ENCODE peak calls at places on chromosomes 11 and 22, in nine cellular contexts. One of them, this sample, is unnamed.

GRCh38 chr22:33476716-33477115 is 418.5 kb upstream of the SYN3 start:
- DNase-seq in GM12878: no peak
- DNase-seq in ovary: no peak
- DNase-seq in endothelial cell of umbilical vein: no peak
- DNase-seq in NB4: peak
- DNase-seq in lower leg skin: no peak
- DNase-seq in suprapubic skin: no peak
- DNase-seq in esophagus muscularis mucosa: no peak
- DNase-seq in heart left ventricle: no peak
- DNase-seq in this sample: no peak

GRCh38 chr11:31412946-31413345 is 43.3 kb downstream of the DNAJC24 start:
- DNase-seq in GM12878: no peak
- DNase-seq in ovary: no peak
- DNase-seq in endothelial cell of umbilical vein: no peak
- DNase-seq in NB4: no peak
- DNase-seq in lower leg skin: no peak
- DNase-seq in suprapubic skin: no peak
- DNase-seq in esophagus muscularis mucosa: no peak
- DNase-seq in heart left ventricle: no peak
- DNase-seq in this sample: no peak

GRCh38 chr22:27684856-27685255 is 116.7 kb downstream of the MN1 start:
- DNase-seq in GM12878: no peak
- DNase-seq in ovary: no peak
- DNase-seq in endothelial cell of umbilical vein: no peak
- DNase-seq in NB4: no peak
- DNase-seq in lower leg skin: no peak
- DNase-seq in suprapubic skin: no peak
- DNase-seq in esophagus muscularis mucosa: no peak
- DNase-seq in heart left ventricle: no peak
- DNase-seq in this sample: no peak

GRCh38 chr11:36478700-36479329 is 31.3 kb downstream of the TRAF6 start:
- DNase-seq in GM12878: no peak
- DNase-seq in ovary: peak
- DNase-seq in endothelial cell of umbilical vein: peak
- DNase-seq in NB4: peak
- DNase-seq in lower leg skin: no peak
- DNase-seq in suprapubic skin: no peak
- DNase-seq in esophagus muscularis mucosa: no peak
- DNase-seq in heart left ventricle: no peak
- DNase-seq in this sample: no peak

GRCh38 chr11:46895821-46896220 is 22.5 kb downstream of the LRP4 start:
- DNase-seq in GM12878: no peak
- DNase-seq in ovary: no peak
- DNase-seq in endothelial cell of umbilical vein: no peak
- DNase-seq in NB4: no peak
- DNase-seq in lower leg skin: no peak
- DNase-seq in suprapubic skin: no peak
- DNase-seq in esophagus muscularis mucosa: no peak
- DNase-seq in heart left ventricle: peak
- DNase-seq in this sample: no peak

GRCh38 chr11:71080239-71081097 is 171.9 kb downstream of the SHANK2 start:
- DNase-seq in GM12878: peak
- DNase-seq in ovary: no peak
- DNase-seq in endothelial cell of umbilical vein: no peak
- DNase-seq in NB4: peak
- DNase-seq in lower leg skin: peak
- DNase-seq in suprapubic skin: peak
- DNase-seq in esophagus muscularis mucosa: no peak
- DNase-seq in heart left ventricle: no peak
- DNase-seq in this sample: no peak

GRCh38 chr22:38038426-38038825 is 18.8 kb upstream of the PICK1 start:
- DNase-seq in GM12878: no peak
- DNase-seq in ovary: no peak
- DNase-seq in endothelial cell of umbilical vein: no peak
- DNase-seq in NB4: no peak
- DNase-seq in lower leg skin: no peak
- DNase-seq in suprapubic skin: no peak
- DNase-seq in esophagus muscularis mucosa: no peak
- DNase-seq in heart left ventricle: peak
- DNase-seq in this sample: no peak

GRCh38 chr22:22878801-22879674 is 8.6 kb upstream of the IGLL5 start:
- DNase-seq in GM12878: no peak
- DNase-seq in ovary: no peak
- DNase-seq in endothelial cell of umbilical vein: no peak
- DNase-seq in NB4: no peak
- DNase-seq in lower leg skin: no peak
- DNase-seq in suprapubic skin: no peak
- DNase-seq in esophagus muscularis mucosa: no peak
- DNase-seq in heart left ventricle: no peak
- DNase-seq in this sample: peak

GRCh38 chr22:45718391-45718790 is 46.8 kb downstream of the ATXN10 start:
- DNase-seq in GM12878: no peak
- DNase-seq in ovary: no peak
- DNase-seq in endothelial cell of umbilical vein: no peak
- DNase-seq in NB4: no peak
- DNase-seq in lower leg skin: no peak
- DNase-seq in suprapubic skin: no peak
- DNase-seq in esophagus muscularis mucosa: no peak
- DNase-seq in heart left ventricle: no peak
- DNase-seq in this sample: no peak

DNA sequence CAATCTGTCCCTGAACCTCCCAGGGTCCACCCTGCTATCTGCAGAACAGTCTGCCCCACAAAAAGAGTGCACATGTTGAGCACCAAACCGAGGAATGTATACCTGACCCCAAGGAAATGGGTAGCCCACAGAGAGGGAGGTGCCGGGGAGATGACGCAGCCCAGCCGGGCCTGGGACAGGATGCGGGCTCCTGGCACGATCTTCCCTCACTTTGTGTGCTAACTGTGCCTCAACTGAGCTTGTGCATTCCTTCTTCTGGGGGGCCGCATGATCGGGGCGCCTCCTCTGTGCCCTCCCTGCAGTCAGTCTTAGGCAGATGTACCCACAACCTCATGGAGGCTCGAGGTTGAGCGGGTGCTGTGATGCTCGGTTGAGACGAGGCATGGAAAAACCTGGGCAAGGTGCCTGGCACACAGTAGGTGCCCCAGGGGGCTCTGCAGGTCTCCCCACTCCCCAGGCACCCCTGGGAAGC is 2.4 kb downstream of the GAS2L1 start:
- DNase-seq in GM12878: no peak
- DNase-seq in ovary: no peak
- DNase-seq in endothelial cell of umbilical vein: peak
- DNase-seq in NB4: peak
- DNase-seq in lower leg skin: no peak
- DNase-seq in suprapubic skin: no peak
- DNase-seq in esophagus muscularis mucosa: no peak
- DNase-seq in heart left ventricle: peak
- DNase-seq in this sample: no peak
- TF ChIP-seq POLR2A in GM12878: no peak
- TF ChIP-seq POLR2A in ovary: no peak
- TF ChIP-seq POLR2A in endothelial cell of umbilical vein: peak
- TF ChIP-seq POLR2A in NB4: no peak
- TF ChIP-seq POLR2A in lower leg skin: no peak
- TF ChIP-seq POLR2A in suprapubic skin: no peak
- TF ChIP-seq POLR2A in esophagus muscularis mucosa: no peak
- TF ChIP-seq POLR2A in heart left ventricle: no peak
- TF ChIP-seq POLR2A in this sample: no peak

DNA sequence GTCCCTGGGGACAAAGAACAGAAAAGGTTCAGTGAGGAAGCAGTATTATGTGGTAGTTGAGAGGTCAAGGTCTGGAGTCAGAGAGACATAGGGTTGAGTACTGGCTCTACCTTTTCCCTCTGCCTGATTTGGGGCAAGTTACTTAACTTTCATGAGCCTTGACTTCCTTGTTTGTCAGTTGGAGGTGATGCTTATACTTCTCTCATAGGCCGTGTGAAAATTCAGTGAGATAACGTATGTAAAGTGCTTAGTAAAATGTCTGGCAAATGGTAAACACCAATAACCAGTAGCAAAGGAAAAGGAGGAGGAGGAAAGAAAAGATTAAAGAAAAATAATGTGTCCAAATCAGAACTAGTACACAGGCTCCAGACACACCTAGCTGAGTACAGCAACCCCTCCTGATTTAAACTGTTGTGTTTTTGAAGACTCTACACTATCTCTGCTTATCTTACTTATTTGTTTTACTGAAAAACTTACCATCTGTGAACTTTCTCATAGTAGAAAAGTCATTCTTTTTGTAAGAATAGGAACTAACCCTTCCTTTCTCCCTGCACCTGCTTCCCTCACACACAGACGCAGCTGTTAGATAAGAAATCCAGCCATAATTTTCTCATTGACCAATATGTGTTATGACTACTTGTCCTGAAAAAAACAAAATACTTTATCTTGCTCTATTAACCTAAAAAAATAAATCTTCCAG is 126.9 kb downstream of the CD44 start:
- DNase-seq in GM12878: no peak
- DNase-seq in ovary: no peak
- DNase-seq in endothelial cell of umbilical vein: peak
- DNase-seq in NB4: no peak
- DNase-seq in lower leg skin: no peak
- DNase-seq in suprapubic skin: no peak
- DNase-seq in esophagus muscularis mucosa: no peak
- DNase-seq in heart left ventricle: no peak
- DNase-seq in this sample: no peak
- TF ChIP-seq POLR2A in GM12878: no peak
- TF ChIP-seq POLR2A in ovary: no peak
- TF ChIP-seq POLR2A in endothelial cell of umbilical vein: no peak
- TF ChIP-seq POLR2A in NB4: no peak
- TF ChIP-seq POLR2A in lower leg skin: no peak
- TF ChIP-seq POLR2A in suprapubic skin: no peak
- TF ChIP-seq POLR2A in esophagus muscularis mucosa: no peak
- TF ChIP-seq POLR2A in heart left ventricle: no peak
- TF ChIP-seq POLR2A in this sample: no peak

DNA sequence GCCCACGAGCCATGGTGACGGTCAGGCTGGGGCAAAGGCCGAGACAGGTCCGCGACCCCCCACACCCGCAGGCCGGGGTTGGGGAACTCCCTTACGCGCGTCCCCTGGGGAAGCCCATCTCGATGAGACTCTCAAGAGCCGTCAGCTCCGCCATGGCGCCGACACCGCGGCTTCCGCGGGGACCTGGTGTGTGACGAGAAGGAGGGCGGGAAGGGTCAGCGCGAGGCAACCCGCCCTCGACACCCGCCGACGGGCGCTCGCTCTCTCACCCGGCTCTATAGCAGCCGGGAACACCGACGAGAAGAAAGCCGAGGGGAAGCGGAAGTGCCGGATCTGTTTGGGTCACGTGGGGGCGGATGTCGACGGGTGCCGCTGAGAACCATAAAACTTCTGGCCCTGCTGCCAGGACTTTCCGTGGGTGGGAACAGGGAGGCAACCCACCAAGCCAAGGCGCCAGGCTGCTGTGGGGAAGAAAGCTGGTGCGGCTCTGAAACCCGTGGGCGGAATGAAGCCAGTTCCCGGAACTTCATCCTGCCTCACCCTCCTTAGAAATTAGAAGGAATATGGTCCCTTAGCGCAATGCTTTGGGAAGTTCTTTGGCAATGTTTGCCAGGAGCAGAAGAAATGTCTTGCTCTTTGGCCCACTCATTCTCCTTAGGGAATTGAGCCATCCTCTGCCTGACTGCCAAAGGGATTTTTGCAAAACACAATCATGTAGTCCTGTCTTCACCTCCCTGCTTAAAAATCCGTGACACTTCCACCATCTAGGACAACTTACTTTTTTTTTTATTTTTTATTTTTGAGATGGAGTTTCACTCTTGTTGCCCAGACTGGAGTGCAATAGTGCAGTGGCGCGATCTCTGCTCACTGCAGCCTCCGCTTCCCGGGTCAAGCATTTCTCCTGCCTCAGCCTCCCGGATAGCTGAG is at the start of gene UBXN1:
- DNase-seq in GM12878: no peak
- DNase-seq in ovary: peak
- DNase-seq in endothelial cell of umbilical vein: peak
- DNase-seq in NB4: peak
- DNase-seq in lower leg skin: peak
- DNase-seq in suprapubic skin: peak
- DNase-seq in esophagus muscularis mucosa: peak
- DNase-seq in heart left ventricle: peak
- DNase-seq in this sample: no peak
- TF ChIP-seq POLR2A in GM12878: peak
- TF ChIP-seq POLR2A in ovary: peak
- TF ChIP-seq POLR2A in endothelial cell of umbilical vein: peak
- TF ChIP-seq POLR2A in NB4: peak
- TF ChIP-seq POLR2A in lower leg skin: no peak
- TF ChIP-seq POLR2A in suprapubic skin: peak
- TF ChIP-seq POLR2A in esophagus muscularis mucosa: peak
- TF ChIP-seq POLR2A in heart left ventricle: peak
- TF ChIP-seq POLR2A in this sample: no peak

DNA sequence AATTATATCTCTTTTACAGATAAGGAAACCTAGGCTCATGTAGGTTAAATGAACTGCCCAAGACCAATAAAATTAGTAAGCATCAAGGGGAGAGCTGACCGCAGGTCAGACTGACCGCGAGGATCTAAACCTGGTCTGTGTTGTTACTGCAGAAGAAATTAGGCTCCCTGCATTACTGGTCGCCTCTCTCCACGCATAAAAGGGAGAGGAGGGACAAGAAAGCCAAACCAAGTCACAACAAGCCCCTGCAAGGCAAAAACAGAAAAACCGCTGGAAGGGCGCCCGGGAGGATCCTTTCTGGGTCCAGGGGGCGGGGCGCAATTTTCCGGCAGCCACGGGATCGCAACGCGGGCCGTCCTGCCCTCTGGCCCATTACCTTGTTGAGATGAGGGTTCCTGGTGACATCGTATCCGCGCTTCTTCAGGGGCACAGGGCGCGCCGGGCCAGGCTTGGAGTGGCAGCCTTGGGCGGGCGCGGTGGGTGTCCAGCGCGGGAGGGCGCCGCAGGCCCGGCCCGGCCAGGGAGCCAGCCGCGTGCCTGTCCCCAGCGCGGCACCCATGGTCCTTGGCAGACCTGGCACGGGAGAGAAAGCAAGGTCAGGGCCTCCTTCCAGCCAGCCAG is 920 bp downstream of the ME3 start:
- DNase-seq in GM12878: no peak
- DNase-seq in ovary: peak
- DNase-seq in endothelial cell of umbilical vein: peak
- DNase-seq in NB4: no peak
- DNase-seq in lower leg skin: peak
- DNase-seq in suprapubic skin: peak
- DNase-seq in esophagus muscularis mucosa: peak
- DNase-seq in heart left ventricle: peak
- DNase-seq in this sample: no peak
- TF ChIP-seq POLR2A in GM12878: no peak
- TF ChIP-seq POLR2A in ovary: peak
- TF ChIP-seq POLR2A in endothelial cell of umbilical vein: no peak
- TF ChIP-seq POLR2A in NB4: no peak
- TF ChIP-seq POLR2A in lower leg skin: no peak
- TF ChIP-seq POLR2A in suprapubic skin: peak
- TF ChIP-seq POLR2A in esophagus muscularis mucosa: no peak
- TF ChIP-seq POLR2A in heart left ventricle: peak
- TF ChIP-seq POLR2A in this sample: peak

This sample was measured in vagina.